ENCODE peak calls at places on chromosomes 13 and 19, in ten cellular contexts. W, F, K, E, M, J, U, D, S and P are unnamed samples.

GRCh38 chr13:67043901-67044300 is 186.2 kb downstream of the PCDH9 start:
- DNase-seq in W (no peak), F (no peak), K (no peak), E (peak; percentile 14), M (no peak), J (no peak), U (no peak), D (peak; percentile 75), S (peak; percentile 71), P (no peak)

GRCh38 chr13:106133025-106133424 is 402.4 kb downstream of the EFNB2 start:
- DNase-seq in W (peak; percentile 43), F (no peak), K (no peak), E (no peak), M (no peak), J (no peak), U (no peak), D (peak; percentile 79), S (peak; percentile 80), P (no peak)

GRCh38 chr13:27921421-27921960 is 1.7 kb downstream of the PDX1 start:
- DNase-seq in W (no peak), F (no peak), K (no peak), E (no peak), M (peak; percentile 34), J (no peak), U (no peak), D (no peak), S (no peak), P (no peak)

GRCh38 chr13:76723551-76724232 is 162.5 kb downstream of the KCTD12 start:
- DNase-seq in W (peak; percentile 10), F (peak; percentile 71), K (no peak), E (peak; percentile 12), M (no peak), J (peak; percentile 49), U (no peak), D (peak; percentile 82), S (peak; percentile 94), P (peak; percentile 12)

GRCh38 chr13:106533940-106534843 is 1.3 kb downstream of the EFNB2 start:
- DNase-seq in W (peak; percentile 56), F (peak; percentile 48), K (peak; percentile 62), E (peak; percentile 21), M (peak; percentile 64), J (no peak), U (no peak), D (peak; percentile 74), S (peak; percentile 69), P (peak; percentile 30)

GRCh38 chr13:80263745-80264513 is 77.0 kb downstream of the SPRY2 start:
- DNase-seq in W (no peak), F (no peak), K (no peak), E (no peak), M (no peak), J (no peak), U (no peak), D (no peak), S (no peak), P (no peak)

GRCh38 chr13:68608147-68608546 is 1378.0 kb upstream of the PCDH9 start:
- DNase-seq in W (peak; percentile 48), F (no peak), K (no peak), E (no peak), M (no peak), J (no peak), U (no peak), D (no peak), S (no peak), P (no peak)

GRCh38 chr13:98216135-98216565 is 39.1 kb upstream of the RNF113B start:
- DNase-seq in W (peak; percentile 69), F (peak; percentile 89), K (no peak), E (peak; percentile 47), M (peak; percentile 44), J (peak; percentile 94), U (no peak), D (peak; percentile 24), S (peak; percentile 46), P (peak; percentile 63)

GRCh38 chr19:23909222-23909621 is 5.5 kb upstream of the ZNF726 start:
- DNase-seq in W (no peak), F (no peak), K (no peak), E (no peak), M (no peak), J (no peak), U (no peak), D (no peak), S (no peak), P (no peak)

GRCh38 chr19:23917856-23918255 is 3.2 kb downstream of the ZNF726 start:
- DNase-seq in W (no peak), F (no peak), K (no peak), E (no peak), M (no peak), J (no peak), U (no peak), D (no peak), S (no peak), P (no peak)

GRCh38 chr19:23916991-23917390 is 2.3 kb downstream of the ZNF726 start:
- DNase-seq in W (peak; percentile 35), F (no peak), K (no peak), E (no peak), M (no peak), J (no peak), U (no peak), D (peak; percentile 2), S (peak; percentile 1), P (no peak)

GRCh38 chr19:23914402-23915286 is at the start of gene ZNF726:
- DNase-seq in W (peak; percentile 96), F (peak; percentile 86), K (peak; percentile 93), E (peak; percentile 92), M (peak; percentile 77), J (peak; percentile 85), U (peak; percentile 74), D (peak; percentile 91), S (peak; percentile 93), P (peak; percentile 79)

GRCh38 chr19:23913931-23914330 is 755 bp upstream of the ZNF726 start:
- DNase-seq in W (no peak), F (no peak), K (no peak), E (no peak), M (no peak), J (no peak), U (no peak), D (no peak), S (no peak), P (no peak)
- H3K4me3 ChIP-seq in W (peak overlapping the region; percentile 86), F (peak overlapping the region; percentile 71), K (peak overlapping the region; percentile 48), E (peak overlapping the region; percentile 79), M (peak overlapping the region; percentile 73), J (no peak overlapping the region), U (peak overlapping the region; percentile 76), D (no peak overlapping the region), S (no peak overlapping the region), P (peak overlapping the region; percentile 63)

GRCh38 chr19:14383556-14383897 is 2.3 kb downstream of the ADGRE5 start:
- DNase-seq in W (peak; percentile 41), F (peak; percentile 63), K (no peak), E (peak; percentile 51), M (no peak), J (no peak), U (no peak), D (peak; percentile 55), S (peak; percentile 46), P (no peak)

GRCh38 chr19:14375055-14375581 is 6.1 kb upstream of the ADGRE5 start:
- DNase-seq in W (no peak), F (no peak), K (peak; percentile 95), E (peak; percentile 52), M (no peak), J (peak; percentile 50), U (no peak), D (no peak), S (no peak), P (peak; percentile 70)

GRCh38 chr19:14381689-14382474 is 638 bp downstream of the ADGRE5 start:
- DNase-seq in W (peak; percentile 69), F (peak; percentile 43), K (peak; percentile 90), E (peak; percentile 48), M (no peak), J (peak; percentile 32), U (no peak), D (peak; percentile 53), S (peak; percentile 61), P (peak; percentile 66)

GRCh38 chr19:14375582-14376291 is 5.5 kb upstream of the ADGRE5 start:
- DNase-seq in W (no peak), F (no peak), K (peak; percentile 57), E (peak; percentile 69), M (no peak), J (peak; percentile 23), U (no peak), D (peak; percentile 19), S (peak; percentile 11), P (peak; percentile 35)

DNA sequence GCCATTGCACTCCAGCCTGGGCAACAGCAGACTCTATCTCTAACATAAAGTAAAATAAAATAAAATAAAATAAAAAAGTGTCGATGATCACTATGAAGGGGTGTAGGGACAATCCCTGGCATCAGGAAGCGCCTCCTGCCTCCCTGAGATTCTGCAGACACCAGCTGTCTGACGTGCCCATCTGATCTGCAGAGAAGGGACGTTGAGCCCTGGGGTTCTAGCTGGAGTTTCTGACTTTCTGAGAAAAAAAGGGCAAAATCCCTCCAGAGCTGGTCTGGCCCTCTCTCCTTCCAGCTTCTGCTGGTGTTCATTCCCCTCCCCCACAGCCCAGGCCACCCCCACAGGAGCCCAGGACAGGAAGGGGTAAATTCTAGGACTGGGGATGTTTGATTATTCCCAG is 2.4 kb upstream of the ADGRE5 start:
- DNase-seq in W (no peak), F (no peak), K (no peak), E (no peak), M (peak; percentile 51), J (no peak), U (no peak), D (no peak), S (no peak), P (no peak)
- H3K4me3 ChIP-seq in W (no peak overlapping the region), F (no peak overlapping the region), K (no peak overlapping the region), E (no peak overlapping the region), M (no peak overlapping the region), J (no peak overlapping the region), U (no peak overlapping the region), D (no peak overlapping the region), S (no peak overlapping the region), P (no peak overlapping the region)

GRCh38 chr13:94550030-94550738 is 45.8 kb downstream of the TGDS start:
- DNase-seq in W (peak; percentile 35), F (no peak), K (no peak), E (no peak), M (no peak), J (peak; percentile 44), U (no peak), D (peak; percentile 59), S (peak; percentile 51), P (no peak)
- H3K4me3 ChIP-seq in W (peak overlapping the region; percentile 85), F (no peak overlapping the region), K (peak overlapping the region; percentile 71), E (peak overlapping the region; percentile 84), M (peak overlapping the region; percentile 69), J (peak overlapping the region; percentile 93), U (peak overlapping the region; percentile 81), D (peak overlapping the region; percentile 56), S (peak overlapping the region; percentile 77), P (peak overlapping the region; percentile 92)

GRCh38 chr19:51441410-51442390 is 16.6 kb downstream of the SIGLEC8 start:
- DNase-seq in W (peak; percentile 69), F (no peak), K (peak; percentile 96), E (no peak), M (no peak), J (peak; percentile 30), U (no peak), D (no peak), S (no peak), P (no peak)
- H3K4me3 ChIP-seq in W (peak overlapping the region; percentile 63), F (no peak overlapping the region), K (peak overlapping the region; percentile 1), E (no peak overlapping the region), M (peak overlapping the region; percentile 38), J (no peak overlapping the region), U (no peak overlapping the region), D (no peak overlapping the region), S (no peak overlapping the region), P (no peak overlapping the region)

GRCh38 chr19:54969647-54970046 is 3.5 kb downstream of the NLRP2 start:
- DNase-seq in W (no peak), F (no peak), K (no peak), E (no peak), M (no peak), J (no peak), U (no peak), D (no peak), S (no peak), P (no peak)
- H3K4me3 ChIP-seq in W (no peak overlapping the region), F (no peak overlapping the region), K (no peak overlapping the region), E (no peak overlapping the region), M (no peak overlapping the region), J (no peak overlapping the region), U (no peak overlapping the region), D (no peak overlapping the region), S (no peak overlapping the region), P (no peak overlapping the region)